ENCODE peak calls at places on chromosomes 16 and 17, in seven cellular contexts. L, B, M, A, Q, Z and J are unnamed samples.

GRCh38 chr17:57866319-57866718 is 16.5 kb upstream of the MRPS23 start:
- DNase-seq in A (no peak), L (no peak), M (no peak), B (no peak), Z (no peak), Q (no peak), J (no peak)

GRCh38 chr16:28136751-28137434 is 73.4 kb upstream of the GSG1L start:
- DNase-seq in A (peak), Z (no peak), M (no peak), B (no peak), L (peak), Q (no peak), J (peak)

GRCh38 chr16:3510410-3510809 is 9.6 kb downstream of the CLUAP1 start:
- DNase-seq in A (no peak), Q (no peak), M (no peak), L (no peak), Z (no peak), B (no peak), J (no peak)

GRCh38 chr16:52316241-52316640 is 230.7 kb downstream of the TOX3 start:
- DNase-seq in B (no peak), Q (no peak), M (no peak), L (no peak), Z (no peak), A (no peak), J (no peak)

GRCh38 chr16:31179747-31180458 is at the start of gene FUS:
- DNase-seq in A (peak), B (peak), Q (peak), M (peak), Z (no peak), L (peak), J (peak)

GRCh38 chr17:44832821-44833220 is 2.7 kb upstream of the GJC1 start:
- DNase-seq in Z (no peak), Q (no peak), A (no peak), B (no peak), L (no peak), M (no peak), J (no peak)

GRCh38 chr17:28367641-28368305 is 2.3 kb downstream of the VTN start:
- DNase-seq in M (no peak), L (no peak), Q (no peak), Z (no peak), A (no peak), B (no peak), J (no peak)

GRCh38 chr16:20372696-20373095 is 20.2 kb upstream of the UMOD start:
- DNase-seq in L (no peak), M (no peak), A (no peak), B (no peak), Z (no peak), Q (no peak), J (no peak)

GRCh38 chr16:49928176-49928892 is 72.4 kb upstream of the ZNF423 start:
- DNase-seq in Q (no peak), B (no peak), Z (no peak), M (no peak), A (no peak), L (no peak), J (no peak)

GRCh38 chr17:59972778-59973177 is 8.2 kb upstream of the RNFT1 start:
- DNase-seq in A (no peak), Q (no peak), M (no peak), L (no peak), B (no peak), Z (no peak), J (no peak)

GRCh38 chr17:48655913-48656312 is 29.8 kb upstream of the HOXB9 start:
- DNase-seq in A (no peak), B (no peak), L (no peak), M (no peak), Z (no peak), Q (no peak), J (no peak)

GRCh38 chr17:41492771-41493170 is 3.1 kb upstream of the KRT36 start:
- DNase-seq in L (no peak), M (peak), A (no peak), Q (no peak), B (peak), Z (no peak), J (peak)

GRCh38 chr16:77211880-77212735 is 12.9 kb downstream of the SYCE1L start:
- DNase-seq in M (peak), Q (no peak), A (peak), L (no peak), Z (no peak), B (peak), J (no peak)

GRCh38 chr17:32495347-32496253 is 8.8 kb downstream of the CDK5R1 start:
- DNase-seq in Z (no peak), A (no peak), B (peak), Q (no peak), L (no peak), M (no peak), J (peak)

GRCh38 chr16:11138769-11139623 is 117.0 kb downstream of the SOCS1 start:
- DNase-seq in Q (no peak), B (no peak), M (no peak), L (no peak), Z (no peak), A (no peak), J (no peak)

GRCh38 chr17:40886090-40886489 is 1.0 kb upstream of the KRT20 start:
- DNase-seq in M (no peak), Q (no peak), Z (no peak), L (no peak), B (no peak), A (no peak), J (no peak)

GRCh38 chr17:3685174-3685812 is 10.7 kb downstream of the P2RX5 start:
- DNase-seq in Q (no peak), M (no peak), A (no peak), L (no peak), B (no peak), Z (no peak), J (no peak)

GRCh38 chr16:4090476-4090875 is 25.8 kb downstream of the ADCY9 start:
- DNase-seq in A (no peak), L (peak), Z (no peak), B (no peak), M (no peak), Q (no peak), J (no peak)

GRCh38 chr17:18033442-18034099 is 5.4 kb downstream of the ATPAF2 start:
- DNase-seq in M (peak), B (peak), A (peak), Q (no peak), Z (peak), L (peak), J (peak)